ENCODE peak calls at places on chromosomes 4 and X, in seven cellular contexts. A, F, K, P, R, Y and N are unnamed samples.

GRCh38 chrX:112840382-112841113 is at the start of gene AMOT:
- DNase-seq in P (peak), K (peak), A (peak), R (peak), F (peak), Y (peak), N (peak)

GRCh38 chr4:67881226-67881625 is 2.6 kb downstream of the TMPRSS11D start:
- DNase-seq in F (no peak), P (no peak), A (no peak), Y (no peak), R (no peak), K (no peak), N (no peak)

GRCh38 chr4:8504279-8505007 is 63.9 kb downstream of the TRMT44 start:
- DNase-seq in Y (peak), K (no peak), A (no peak), R (no peak), F (peak), P (peak), N (no peak)

GRCh38 chrX:112997991-112998390 is 157.4 kb upstream of the AMOT start:
- DNase-seq in R (no peak), A (no peak), F (no peak), P (no peak), K (no peak), Y (no peak), N (no peak)

GRCh38 chr4:142406917-142407501 is 439.1 kb downstream of the INPP4B start:
- DNase-seq in A (no peak), P (no peak), R (no peak), K (no peak), Y (no peak), F (no peak), N (no peak)

GRCh38 chr4:38002451-38003071 is 42.4 kb downstream of the PTTG2 start:
- DNase-seq in F (no peak), K (no peak), P (no peak), Y (no peak), A (no peak), R (no peak), N (no peak)

GRCh38 chr4:113849771-113850170 is 88.2 kb upstream of the CAMK2D start:
- DNase-seq in F (no peak), Y (no peak), K (no peak), R (no peak), P (no peak), A (no peak), N (no peak)

GRCh38 chr4:16686195-16686594 is 212.2 kb downstream of the LDB2 start:
- DNase-seq in F (no peak), Y (no peak), A (no peak), P (no peak), K (no peak), R (no peak), N (no peak)

GRCh38 chr4:78056265-78057129 is 626 bp upstream of the FRAS1 start:
- DNase-seq in A (peak), F (peak), R (peak), K (peak), P (peak), Y (peak), N (no peak)

GRCh38 chrX:104318330-104319009 is 63.7 kb upstream of the ESX1 start:
- DNase-seq in R (peak), F (peak), P (no peak), K (peak), A (no peak), Y (peak), N (no peak)

GRCh38 chr4:12889054-12889453 is 595.1 kb downstream of the RAB28 start:
- DNase-seq in A (no peak), R (no peak), F (no peak), K (peak), P (no peak), Y (no peak), N (peak)

GRCh38 chr4:173121044-173121685 is 47.4 kb upstream of the GALNT7 start:
- DNase-seq in P (no peak), A (no peak), K (no peak), Y (peak), R (no peak), F (peak), N (peak)

GRCh38 chrX:42247241-42247640 is 323.9 kb upstream of the CASK start:
- DNase-seq in Y (no peak), P (no peak), R (no peak), A (no peak), K (no peak), F (no peak), N (no peak)

GRCh38 chrX:18886344-18887161 is 97.4 kb downstream of the PHKA2 start:
- DNase-seq in R (peak), Y (peak), F (peak), A (peak), P (peak), K (peak), N (peak)

GRCh38 chr4:153476829-153477574 is 10.8 kb downstream of the TMEM131L start:
- DNase-seq in F (no peak), R (no peak), Y (no peak), K (no peak), P (no peak), A (no peak), N (no peak)

GRCh38 chrX:150513564-150513963 is 54.9 kb upstream of the MTM1 start:
- DNase-seq in Y (no peak), R (no peak), P (no peak), A (no peak), F (no peak), K (no peak), N (no peak)

GRCh38 chr4:17597517-17597916 is 16.9 kb upstream of the MED28 start:
- DNase-seq in A (no peak), K (no peak), Y (no peak), P (no peak), F (no peak), R (no peak), N (no peak)

GRCh38 chrX:147478899-147479298 is 432.8 kb upstream of the FMR1 start:
- DNase-seq in F (no peak), K (no peak), Y (no peak), P (no peak), R (no peak), A (no peak), N (no peak)

GRCh38 chr4:73609688-73610087 is 10.5 kb downstream of the RASSF6 start:
- DNase-seq in A (no peak), R (no peak), P (no peak), F (no peak), K (no peak), Y (no peak), N (no peak)

GRCh38 chrX:12137982-12138365 is 299 bp upstream of the FRMPD4 start:
- DNase-seq in K (no peak), F (no peak), A (no peak), Y (no peak), P (no peak), R (no peak), N (no peak)

GRCh38 chrX:72258174-72258573 is 18.9 kb downstream of the RPS4X start:
- DNase-seq in K (no peak), A (no peak), F (no peak), P (no peak), Y (no peak), R (no peak), N (no peak)

GRCh38 chr4:56757270-56757746 is 64.2 kb downstream of the SPINK2 start:
- DNase-seq in R (no peak), Y (no peak), K (no peak), A (no peak), F (peak), P (no peak), N (peak)

GRCh38 chr4:109985993-109986640 is 73.4 kb downstream of the EGF start:
- DNase-seq in F (no peak), A (no peak), K (no peak), Y (no peak), P (no peak), R (no peak), N (no peak)

GRCh38 chr4:87005690-87006461 is 71.1 kb downstream of the AFF1 start:
- DNase-seq in R (no peak), Y (no peak), P (no peak), F (peak), K (no peak), A (no peak), N (no peak)

GRCh38 chr4:6658635-6659075 is 18.2 kb downstream of the MRFAP1 start:
- DNase-seq in Y (no peak), K (no peak), P (peak), R (no peak), F (peak), A (no peak), N (no peak)

GRCh38 chr4:47668810-47669408 is 169.0 kb downstream of the CORIN start:
- DNase-seq in K (no peak), R (peak), Y (no peak), P (no peak), A (peak), F (no peak), N (no peak)

GRCh38 chrX:153626863-153627674 is 19.9 kb upstream of the DUSP9 start:
- DNase-seq in F (no peak), P (peak), A (no peak), R (no peak), K (no peak), Y (no peak), N (no peak)

GRCh38 chr4:11618666-11619282 is 190.1 kb upstream of the HS3ST1 start:
- DNase-seq in A (no peak), R (no peak), K (no peak), Y (no peak), P (no peak), F (no peak), N (no peak)

GRCh38 chr4:137946423-137946822 is 295.7 kb downstream of the SLC7A11 start:
- DNase-seq in A (no peak), P (no peak), R (no peak), F (no peak), K (no peak), Y (no peak), N (no peak)

GRCh38 chrX:41303013-41303412 is 30.9 kb upstream of the DDX3X start:
- DNase-seq in R (no peak), P (no peak), K (no peak), A (no peak), F (no peak), Y (no peak), N (no peak)

DNA sequence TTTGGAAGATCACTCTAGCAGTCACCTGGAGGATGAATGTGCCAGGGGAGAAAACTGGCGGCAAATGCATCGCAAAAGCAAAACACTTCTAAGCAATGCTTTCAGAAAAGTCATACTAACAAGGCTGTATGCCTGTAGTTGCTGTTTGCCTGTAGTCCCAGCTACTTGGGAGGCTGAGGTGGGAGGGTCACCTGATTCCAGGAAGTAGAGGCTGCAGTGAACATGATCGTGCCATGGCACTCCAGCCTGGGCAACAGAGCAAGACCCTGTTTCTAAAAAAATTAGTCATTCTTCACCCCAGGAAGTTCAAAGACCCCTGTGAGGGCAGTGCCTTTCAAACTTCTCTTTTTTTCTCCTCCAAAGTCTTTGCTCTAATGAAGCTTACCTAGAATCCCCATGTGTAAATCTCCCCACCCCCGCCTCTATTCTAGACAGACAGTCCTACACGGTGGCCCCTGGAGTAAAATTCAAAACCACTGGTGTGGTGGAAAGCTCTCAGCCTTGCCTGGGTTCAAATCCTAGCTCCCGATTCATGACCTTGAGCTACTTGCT is 5.5 kb downstream of the SOWAHD start:
- DNase-seq in A (no peak), F (no peak), R (no peak), Y (no peak), K (no peak), P (no peak), N (no peak)
- TF ChIP-seq POLR2A in A (no peak), F (no peak), R (no peak), Y (no peak), K (no peak), P (no peak), N (no peak)

DNA sequence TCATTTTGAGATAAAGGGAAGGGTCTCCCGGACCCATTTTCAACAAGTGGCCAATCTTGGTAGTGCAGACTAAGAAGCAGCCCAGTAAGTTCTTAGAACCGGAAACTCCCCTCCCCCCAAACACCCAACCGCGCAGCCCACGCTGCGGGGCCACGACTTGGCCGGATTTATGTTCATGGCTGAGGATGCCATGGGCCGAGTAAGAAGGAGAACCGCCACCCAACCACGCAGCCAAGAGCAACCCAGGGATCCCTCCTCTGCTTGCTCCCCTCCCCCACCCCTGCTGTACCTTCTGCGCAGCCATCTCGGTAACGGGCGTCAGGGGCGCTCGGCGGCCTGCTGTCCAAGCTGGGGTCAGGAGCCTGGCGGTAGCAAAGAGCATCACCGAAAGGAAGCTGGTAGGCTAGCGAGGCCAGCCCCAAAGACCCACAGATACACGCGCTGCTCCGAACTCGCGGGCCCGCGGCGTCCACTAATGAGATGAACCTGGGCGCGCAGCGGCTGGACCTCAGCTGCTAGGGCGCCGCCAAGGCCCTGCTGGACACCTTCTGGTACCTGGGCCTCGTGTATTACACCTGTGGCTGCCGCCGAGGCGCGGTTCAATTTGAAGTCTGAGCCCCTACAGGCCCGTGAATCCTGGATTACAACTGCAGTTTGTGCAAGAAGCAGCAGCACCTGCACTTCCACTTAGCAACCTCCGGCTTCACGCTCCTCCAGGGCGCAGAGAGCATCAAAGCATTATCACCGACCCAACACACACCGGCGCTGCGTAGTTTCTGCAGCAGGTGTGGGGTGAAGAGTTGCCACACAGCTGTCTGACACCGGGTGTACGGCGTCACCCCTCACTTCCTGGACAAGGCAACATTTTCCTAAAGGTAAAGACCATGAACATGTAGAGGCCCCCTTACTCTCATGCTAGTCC is 63.4 kb downstream of the NUDT10 start:
- DNase-seq in K (no peak), F (no peak), A (no peak), P (peak), Y (no peak), R (no peak), N (no peak)
- TF ChIP-seq POLR2A in K (no peak), F (no peak), A (no peak), P (no peak), Y (no peak), R (no peak), N (no peak)

DNA sequence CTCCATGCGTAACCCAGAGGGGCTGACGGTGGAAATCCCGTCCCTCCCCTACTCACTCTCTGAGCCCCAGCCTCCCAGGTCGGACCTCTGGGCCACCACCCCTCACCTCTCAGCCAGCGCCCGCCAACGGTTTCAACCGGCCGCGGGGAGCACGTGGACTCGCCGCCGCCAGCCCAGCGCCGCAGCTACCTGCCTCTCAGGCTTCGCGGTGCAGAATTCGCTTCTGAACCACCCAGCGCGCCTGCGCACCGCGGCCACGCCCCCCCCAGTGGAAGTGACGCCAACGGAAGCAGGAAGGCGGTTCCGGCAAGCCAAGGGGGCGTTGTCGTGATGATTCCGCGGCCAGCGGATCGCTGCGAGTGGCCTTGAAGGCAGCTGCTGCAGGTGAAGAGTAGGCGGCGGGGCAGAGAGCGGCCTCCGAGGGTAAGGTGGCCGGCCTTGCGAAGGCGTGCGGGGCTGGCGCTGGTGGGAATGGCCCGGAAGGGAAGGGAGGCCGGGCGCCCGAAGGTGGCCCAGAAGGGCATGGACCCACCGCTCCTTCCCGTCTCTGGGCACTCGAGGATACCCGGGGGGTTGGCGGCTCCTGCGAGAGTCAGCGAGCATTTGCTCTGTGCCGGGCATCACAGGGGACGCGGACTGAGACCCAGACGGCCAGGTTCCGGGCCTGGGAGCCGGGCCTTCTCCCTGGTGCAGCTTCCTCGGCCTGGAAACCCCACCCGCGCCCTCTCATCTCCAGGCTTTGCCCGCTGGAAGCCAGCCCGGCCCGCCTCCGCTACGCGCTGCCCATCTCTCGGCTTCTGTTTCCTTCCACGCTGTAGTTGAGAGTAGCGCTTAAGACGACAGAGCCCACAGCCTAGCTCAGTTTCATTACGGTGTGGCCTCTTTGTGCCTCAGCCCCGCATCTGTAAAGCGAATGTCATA is at the start of the genes LYAR and ZBTB49:
- DNase-seq in A (peak), K (peak), P (peak), Y (peak), F (peak), R (peak), N (peak)
- TF ChIP-seq POLR2A in A (peak), K (no peak), P (peak), Y (no peak), F (peak), R (peak), N (peak)

DNA sequence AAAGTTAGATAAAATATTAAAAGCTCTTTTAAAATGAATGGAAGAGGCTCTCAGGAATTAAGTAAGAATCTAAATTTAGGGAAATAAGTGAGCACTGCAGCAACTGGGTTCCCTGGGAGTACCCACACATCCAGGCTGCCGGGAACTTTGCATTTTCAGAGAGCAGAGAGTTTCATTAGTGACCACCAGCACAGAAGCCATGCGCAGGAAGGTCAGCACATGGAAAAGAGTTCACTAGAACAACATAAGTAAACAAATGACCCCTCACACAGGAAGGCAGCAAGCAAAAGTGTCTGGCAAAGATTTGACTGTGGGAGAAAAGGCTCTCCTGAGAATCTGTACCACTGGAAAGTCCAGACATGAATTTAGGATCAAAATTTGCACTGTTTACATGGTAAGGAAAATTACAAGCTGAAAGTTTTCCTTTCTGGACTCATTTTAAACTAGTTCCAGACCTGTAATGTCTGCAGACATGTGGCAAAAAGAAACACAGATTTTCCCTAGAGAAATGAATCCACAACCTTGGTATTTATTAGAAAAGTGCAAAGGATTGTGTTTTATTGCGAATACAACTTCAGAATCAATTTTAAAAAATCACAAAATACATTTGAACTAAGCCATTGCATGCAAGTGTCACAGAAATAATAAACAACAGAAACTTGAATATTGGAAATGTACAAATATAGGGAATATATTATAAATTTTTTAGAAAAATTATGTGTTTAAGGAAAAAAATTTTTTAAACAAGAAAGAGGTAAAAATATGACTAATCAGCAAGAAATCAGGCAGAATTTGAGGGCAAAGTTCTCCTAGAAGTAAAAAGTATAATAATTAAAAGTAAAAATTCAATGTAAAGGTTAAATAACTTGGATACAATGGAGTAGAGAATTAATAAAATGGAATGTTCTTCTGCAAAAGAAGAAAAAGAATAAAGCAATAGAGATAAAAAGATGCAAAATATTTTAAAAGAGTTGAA is 18.4 kb upstream of the MYOZ2 start:
- DNase-seq in P (no peak), R (no peak), F (no peak), K (no peak), Y (no peak), A (no peak), N (no peak)
- TF ChIP-seq POLR2A in P (no peak), R (no peak), F (no peak), K (no peak), Y (no peak), A (no peak), N (no peak)

GRCh38 chr4:26235500-26235899 is 85.3 kb upstream of the RBPJ start:
- DNase-seq in F (peak), Y (peak), A (no peak), P (no peak), K (peak), R (no peak), N (no peak)
- TF ChIP-seq POLR2A in F (no peak), Y (no peak), A (no peak), P (no peak), K (no peak), R (no peak), N (no peak)

DNA sequence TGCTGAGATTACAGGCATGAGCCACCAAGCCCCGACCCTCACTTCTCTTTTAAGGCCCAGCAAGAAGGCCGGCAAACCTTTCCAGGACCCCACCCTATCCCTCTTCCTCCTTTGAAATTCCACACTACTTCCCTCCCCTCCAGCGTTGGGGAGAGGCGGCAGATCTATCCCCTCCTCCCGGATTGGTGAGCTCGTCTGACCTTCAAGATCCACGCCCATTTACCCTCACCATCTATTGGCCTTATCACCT is 4.5 kb upstream of the PRICKLE3 start:
- DNase-seq in R (no peak), K (no peak), A (no peak), P (no peak), Y (no peak), F (no peak), N (no peak)
- TF ChIP-seq POLR2A in R (no peak), K (no peak), A (no peak), P (peak), Y (no peak), F (peak), N (peak)